ENCODE peak calls at places on chromosomes 4 and X, in four cellular contexts. N, P, K and I are unnamed samples.

GRCh38 chr4:166143227-166143626 is 270.2 kb downstream of the TLL1 start:
- DNase-seq in K (no peak), N (no peak), P (no peak), I (no peak)

GRCh38 chrX:16240231-16240905 is 73.1 kb downstream of the MAGEB17 start:
- DNase-seq in P (no peak), K (no peak), N (no peak), I (no peak)

GRCh38 chr4:29467044-29467717 is 1253.0 kb upstream of the PCDH7 start:
- DNase-seq in K (no peak), P (no peak), N (no peak), I (no peak)

GRCh38 chr4:17636341-17636695 is 21.9 kb downstream of the MED28 start:
- DNase-seq in N (no peak), K (no peak), P (no peak), I (no peak)

GRCh38 chrX:20026278-20026677 is 35.4 kb upstream of the BCLAF3 start:
- DNase-seq in K (no peak), N (peak), P (no peak), I (no peak)

GRCh38 chrX:48107717-48108116 is 22.7 kb upstream of the SPACA5B start:
- DNase-seq in P (no peak), N (no peak), K (no peak), I (no peak)

GRCh38 chrX:77768787-77769186 is 17.2 kb downstream of the ATRX start:
- DNase-seq in K (no peak), N (no peak), P (no peak), I (no peak)

GRCh38 chr4:36004231-36004851 is 240.0 kb downstream of the ARAP2 start:
- DNase-seq in P (no peak), K (no peak), N (no peak), I (no peak)

GRCh38 chrX:12332786-12333347 is 194.6 kb downstream of the FRMPD4 start:
- DNase-seq in P (no peak), N (no peak), K (no peak), I (no peak)

GRCh38 chr4:88106205-88106604 is 52.2 kb downstream of the ABCG2 start:
- DNase-seq in N (no peak), P (no peak), K (no peak), I (no peak)

GRCh38 chr4:178314287-178314686 is 872.0 kb upstream of the AGA start:
- DNase-seq in N (no peak), P (no peak), K (no peak), I (no peak)

GRCh38 chr4:26331380-26331945 is 10.6 kb downstream of the RBPJ start:
- DNase-seq in P (no peak), N (no peak), K (no peak), I (no peak)

GRCh38 chrX:24870143-24870542 is 145.6 kb downstream of the ARX start:
- DNase-seq in K (no peak), N (peak), P (no peak), I (no peak)

GRCh38 chrX:49270249-49270921 is 792 bp downstream of the PPP1R3F start:
- DNase-seq in N (no peak), K (peak), P (no peak), I (no peak)

GRCh38 chr4:168074861-168075260 is 17.5 kb upstream of the ANXA10 start:
- DNase-seq in K (no peak), N (no peak), P (no peak), I (no peak)

GRCh38 chr4:180635276-180635675 is 1607.9 kb upstream of the TENM3 start:
- DNase-seq in N (peak), P (no peak), K (peak), I (no peak)

GRCh38 chr4:179467890-179468289 is 2025.7 kb upstream of the AGA start:
- DNase-seq in N (no peak), K (no peak), P (no peak), I (no peak)